ENCODE peak calls at places on chromosomes 2 and 18, in nine cellular contexts. T is right cardiac atrium, P is H9, U is posterior cingulate gyrus, O is fibroblast of mammary gland, Z is NCI-H446 treated with DMSO at 0.1 percent for 48 hours, L is A549, F is mesothelial cell of epicardium, V is T47D. N is an unnamed sample.

GRCh38 chr2:118971245-118972122 is 29.5 kb downstream of the MARCO start:
- DNase-seq in U (no peak), F (no peak), O (no peak), P (no peak), V (peak; percentile 12), Z (no peak), L (no peak), T (no peak), N (peak; percentile 19)

GRCh38 chr2:62596061-62596658 is 90.2 kb upstream of the TMEM17 start:
- DNase-seq in V (no peak), L (no peak), Z (no peak), O (peak; percentile 94), P (no peak), F (no peak), U (no peak), T (peak; percentile 65), N (no peak)

GRCh38 chr2:206845877-206846276 is 80.5 kb downstream of the FASTKD2 start:
- DNase-seq in V (no peak), L (no peak), Z (no peak), P (no peak), O (no peak), T (no peak), U (no peak), F (no peak), N (no peak)

GRCh38 chr2:44268259-44268649 is 7.0 kb upstream of the SLC3A1 start:
- DNase-seq in Z (no peak), V (no peak), F (no peak), L (no peak), T (no peak), P (no peak), O (peak; percentile 35), U (no peak), N (no peak)

GRCh38 chr2:219252900-219253752 is at the start of gene TUBA4B:
- DNase-seq in V (peak; percentile 18), L (peak; percentile 6), F (no peak), Z (no peak), O (no peak), U (peak; percentile 30), P (peak; percentile 81), T (peak; percentile 73), N (peak; percentile 88)

GRCh38 chr2:29377788-29378187 is 262.6 kb downstream of the CLIP4 start:
- DNase-seq in O (no peak), P (no peak), U (no peak), L (no peak), Z (no peak), V (no peak), F (no peak), T (no peak), N (no peak)

GRCh38 chr2:43075054-43075593 is 151.3 kb downstream of the ZFP36L2 start:
- DNase-seq in F (no peak), T (peak; percentile 93), V (peak; percentile 32), O (peak; percentile 98), L (no peak), Z (peak; percentile 43), P (no peak), U (no peak), N (peak; percentile 80)

GRCh38 chr18:4125246-4125938 is 329.7 kb downstream of the DLGAP1 start:
- DNase-seq in T (peak; percentile 47), V (no peak), O (peak; percentile 92), U (no peak), P (peak; percentile 73), F (no peak), L (no peak), Z (peak; percentile 63), N (no peak)

GRCh38 chr18:71008257-71008656 is 719.4 kb downstream of the SOCS6 start:
- DNase-seq in U (no peak), O (no peak), Z (no peak), F (no peak), P (no peak), T (no peak), V (no peak), L (no peak), N (no peak)

GRCh38 chr18:79940126-79940813 is 11.2 kb downstream of the SLC66A2 start:
- DNase-seq in P (peak; percentile 2), F (no peak), T (no peak), O (no peak), L (no peak), V (no peak), U (no peak), Z (no peak), N (peak; percentile 27)

GRCh38 chr2:7102831-7103230 is 185.6 kb downstream of the RNF144A start:
- DNase-seq in T (no peak), O (no peak), L (no peak), V (no peak), P (no peak), U (no peak), Z (no peak), F (no peak), N (no peak)

GRCh38 chr2:121960251-121960650 is 204.8 kb downstream of the TSN start:
- DNase-seq in O (no peak), U (no peak), F (no peak), Z (no peak), P (no peak), V (no peak), L (no peak), T (no peak), N (no peak)

GRCh38 chr2:46801731-46802664 is 113.6 kb downstream of the MCFD2 start:
- DNase-seq in T (no peak), V (no peak), U (no peak), O (peak; percentile 72), L (no peak), F (no peak), Z (no peak), P (no peak), N (peak; percentile 62)

GRCh38 chr2:146572598-146572997 is 1272.2 kb upstream of the ACVR2A start:
- DNase-seq in T (no peak), P (no peak), O (peak; percentile 48), F (no peak), L (no peak), U (no peak), V (no peak), Z (no peak), N (no peak)

GRCh38 chr2:241775223-241776177 is 1.1 kb upstream of the GAL3ST2 start:
- DNase-seq in T (peak; percentile 45), F (peak; percentile 34), U (no peak), O (no peak), V (no peak), Z (no peak), P (no peak), L (no peak), N (no peak)

N was measured in left lung.